ENCODE peak calls at places on chromosomes 13 and 19, in four cellular contexts. F, L, G and R are unnamed samples. For H3K4me1, the result is how much of the 10 kb centered on the place peaks cover.

GRCh38 chr13:37058801-37059135 is 720 bp downstream of the SUPT20H start:
- DNase-seq in L (no peak), G (peak), F (no peak), R (no peak)

GRCh38 chr19:31497709-31498108 is 148.5 kb upstream of the TSHZ3 start:
- DNase-seq in G (no peak), F (no peak), L (no peak), R (no peak)

GRCh38 chr13:75648446-75648845 is 12.3 kb downstream of the LMO7 start:
- DNase-seq in L (no peak), F (no peak), G (no peak), R (no peak)

GRCh38 chr13:81142306-81142999 is 801.5 kb upstream of the SPRY2 start:
- DNase-seq in G (no peak), L (no peak), F (no peak), R (no peak)

GRCh38 chr13:77544365-77544764 is 8.9 kb downstream of the SCEL start:
- DNase-seq in G (peak), L (peak), F (peak), R (peak)

GRCh38 chr19:11458236-11458900 is 22.5 kb downstream of the ELAVL3 start:
- DNase-seq in G (no peak), F (no peak), L (no peak), R (no peak)

GRCh38 chr19:50242586-50242985 is 39.2 kb downstream of the MYH14 start:
- DNase-seq in L (no peak), G (no peak), F (no peak), R (no peak)

GRCh38 chr13:109939105-109939504 is 152.7 kb upstream of the IRS2 start:
- DNase-seq in G (no peak), L (no peak), F (no peak), R (no peak)

GRCh38 chr13:107104631-107105030 is 536.7 kb upstream of the ARGLU1 start:
- DNase-seq in L (no peak), F (no peak), G (no peak), R (no peak)

GRCh38 chr13:105956891-105957290 is 578.6 kb downstream of the EFNB2 start:
- DNase-seq in G (no peak), F (no peak), L (no peak), R (no peak)

GRCh38 chr19:40623403-40624239 is 22.5 kb downstream of the LTBP4 start:
- DNase-seq in F (peak), G (no peak), L (no peak), R (no peak)

GRCh38 chr13:80630685-80631121 is 289.8 kb upstream of the SPRY2 start:
- DNase-seq in F (no peak), L (no peak), G (peak), R (peak)

GRCh38 chr13:76293751-76294150 is 592.5 kb downstream of the KCTD12 start:
- DNase-seq in F (no peak), L (no peak), G (no peak), R (no peak)

GRCh38 chr19:3365447-3366103 is 808 bp upstream of the NFIC start:
- DNase-seq in F (peak), L (peak), G (peak), R (no peak)

GRCh38 chr19:49512970-49513745 is 697 bp downstream of the FCGRT start:
- DNase-seq in F (peak), L (peak), G (peak), R (no peak)

GRCh38 chr19:44847144-44848035 is 1.3 kb downstream of the NECTIN2 start:
- DNase-seq in F (peak), G (peak), L (peak), R (no peak)

GRCh38 chr19:54470991-54471782 is 1.9 kb downstream of the CDC42EP5 start:
- DNase-seq in G (peak), F (peak), L (peak), R (no peak)

DNA sequence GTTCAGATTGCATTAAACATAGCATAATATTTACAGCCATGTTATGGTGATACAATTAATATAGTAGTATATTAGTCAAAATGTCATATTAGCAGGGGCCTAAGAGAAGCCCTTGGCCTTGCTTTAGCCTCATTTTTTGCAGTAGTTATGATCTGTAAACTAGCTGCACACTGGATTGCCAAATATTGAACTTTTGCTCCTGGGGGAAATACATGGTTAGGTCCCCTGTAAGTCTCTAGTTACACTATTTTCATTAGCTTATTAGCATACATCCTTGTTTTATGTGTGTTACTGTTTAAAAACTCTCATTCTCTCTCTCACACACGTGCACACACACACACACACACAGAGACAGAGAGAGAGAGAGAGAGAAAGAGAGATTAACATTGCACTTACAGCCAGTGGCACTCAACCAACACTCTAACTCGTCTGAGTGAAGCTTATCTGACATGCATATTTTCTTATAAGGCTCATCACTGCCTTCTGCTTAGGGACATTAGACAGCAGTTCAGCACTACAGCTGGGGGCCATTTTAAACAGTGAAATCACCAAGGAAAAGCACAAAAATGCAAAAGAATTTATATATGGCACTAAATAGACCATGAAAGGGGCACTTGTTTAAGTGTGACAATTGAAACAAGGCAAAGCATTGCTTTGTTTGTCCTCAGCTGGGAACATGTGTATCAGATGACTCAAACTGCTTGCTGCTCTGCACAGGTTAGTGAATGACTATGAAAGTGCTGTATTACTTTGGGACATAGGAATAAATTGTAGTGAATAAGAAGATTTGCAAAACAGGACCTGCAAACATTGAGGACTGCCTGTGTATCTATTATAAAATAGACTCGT is 278.7 kb downstream of the GPC6 start:
- DNase-seq in L (no peak), F (no peak), G (no peak), R (no peak)
- H3K4me1 ChIP-seq in L (under half), F (under half), G (under half), R (under half)

DNA sequence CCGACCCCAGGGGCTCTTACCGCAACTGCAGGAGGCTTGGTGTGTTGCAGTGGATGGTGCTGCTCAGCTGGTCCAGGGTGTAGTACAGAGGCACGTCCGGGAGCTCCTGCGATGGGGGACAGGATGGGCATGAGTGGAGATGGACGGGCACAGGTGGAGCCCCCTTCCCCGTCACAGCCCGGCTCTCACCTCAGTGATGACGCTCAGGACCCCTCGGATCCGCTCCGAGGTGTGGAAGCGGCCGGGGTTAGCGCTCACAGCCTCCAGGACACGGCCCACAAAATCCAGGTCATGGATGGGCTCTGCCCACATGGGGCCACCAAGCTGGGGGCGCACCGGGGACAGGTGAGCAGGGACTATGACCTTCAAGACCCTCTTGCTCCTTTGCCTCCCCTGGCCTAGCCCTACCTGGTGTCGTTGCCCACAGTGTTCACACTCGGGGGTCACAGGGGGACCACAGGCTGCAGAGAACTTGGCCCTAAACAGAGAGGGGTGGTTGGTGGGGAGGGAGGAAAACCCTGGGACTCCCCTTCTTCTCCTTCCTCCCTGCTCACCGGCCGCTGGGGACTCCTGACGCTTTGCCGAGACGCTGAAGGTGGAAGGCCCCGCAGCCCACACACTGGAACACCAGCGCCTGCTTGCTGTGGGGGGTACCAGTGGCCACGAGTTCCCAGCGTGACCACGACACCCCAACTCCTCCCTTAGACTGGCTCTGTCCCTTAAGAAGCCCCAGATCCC is 6.9 kb upstream of the LYL1 start:
- DNase-seq in L (no peak), F (no peak), G (no peak), R (no peak)
- TF ChIP-seq POLR2A in L (no peak), F (no peak), G (no peak), R (no peak)

DNA sequence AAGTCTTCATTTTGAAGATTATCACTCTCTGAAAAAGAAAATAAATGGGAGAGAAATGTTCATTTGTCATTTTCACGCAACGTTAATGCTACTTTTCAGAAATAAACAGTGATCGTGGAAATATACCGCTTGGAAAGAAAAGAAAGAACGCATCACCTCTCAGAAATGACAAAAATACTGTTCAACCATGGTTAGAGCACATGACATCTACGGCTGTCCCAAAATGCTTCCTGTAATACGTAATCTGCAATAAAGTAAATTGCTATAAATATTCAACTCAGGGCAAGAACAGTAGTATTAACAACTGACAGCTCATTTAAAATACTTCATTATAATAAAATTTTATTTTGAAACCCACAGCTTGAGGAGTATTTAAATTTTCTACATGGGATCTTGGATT is 15.2 kb downstream of the LATS2 start:
- DNase-seq in F (no peak), L (no peak), G (no peak), R (no peak)
- H3K4me1 ChIP-seq in F (under half), L (under half), G (under half), R (half or more)

DNA sequence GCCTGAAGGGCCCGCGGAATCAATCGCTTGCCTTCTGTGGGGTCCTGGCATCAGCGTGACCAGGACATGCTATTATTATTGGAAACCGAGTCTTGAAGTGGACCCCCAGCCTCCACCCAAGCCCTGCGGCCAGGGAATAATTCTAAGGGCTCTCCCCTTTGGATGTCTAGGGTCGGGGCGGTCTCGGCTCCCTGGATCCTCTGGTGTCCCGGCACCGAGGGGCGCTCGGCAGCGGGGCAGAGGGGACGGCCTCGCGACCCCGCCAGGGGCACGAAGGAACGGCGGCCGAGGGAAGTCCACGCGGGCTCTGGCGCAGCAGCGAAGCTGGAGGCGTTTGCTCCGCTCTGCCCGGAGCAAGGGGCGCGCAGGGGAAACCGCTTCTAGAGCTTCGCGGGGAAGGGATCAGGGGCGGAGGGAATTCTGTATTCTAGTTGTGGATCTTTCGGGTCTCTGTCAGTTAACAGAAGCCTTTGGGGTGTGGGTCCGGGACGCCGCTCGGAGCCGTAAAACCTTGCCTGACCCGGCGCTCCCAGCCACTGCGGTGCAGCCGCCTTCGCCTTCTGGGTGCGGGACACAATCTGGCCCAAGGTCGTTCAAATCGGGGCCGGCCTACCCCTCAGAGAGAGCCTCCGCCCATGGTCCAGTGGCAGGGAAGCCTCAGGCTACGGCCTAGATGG is 118.2 kb downstream of the KCNRG start:
- DNase-seq in F (no peak), L (no peak), G (no peak), R (no peak)
- TF ChIP-seq POLR2A in F (no peak), L (no peak), G (no peak), R (no peak)

DNA sequence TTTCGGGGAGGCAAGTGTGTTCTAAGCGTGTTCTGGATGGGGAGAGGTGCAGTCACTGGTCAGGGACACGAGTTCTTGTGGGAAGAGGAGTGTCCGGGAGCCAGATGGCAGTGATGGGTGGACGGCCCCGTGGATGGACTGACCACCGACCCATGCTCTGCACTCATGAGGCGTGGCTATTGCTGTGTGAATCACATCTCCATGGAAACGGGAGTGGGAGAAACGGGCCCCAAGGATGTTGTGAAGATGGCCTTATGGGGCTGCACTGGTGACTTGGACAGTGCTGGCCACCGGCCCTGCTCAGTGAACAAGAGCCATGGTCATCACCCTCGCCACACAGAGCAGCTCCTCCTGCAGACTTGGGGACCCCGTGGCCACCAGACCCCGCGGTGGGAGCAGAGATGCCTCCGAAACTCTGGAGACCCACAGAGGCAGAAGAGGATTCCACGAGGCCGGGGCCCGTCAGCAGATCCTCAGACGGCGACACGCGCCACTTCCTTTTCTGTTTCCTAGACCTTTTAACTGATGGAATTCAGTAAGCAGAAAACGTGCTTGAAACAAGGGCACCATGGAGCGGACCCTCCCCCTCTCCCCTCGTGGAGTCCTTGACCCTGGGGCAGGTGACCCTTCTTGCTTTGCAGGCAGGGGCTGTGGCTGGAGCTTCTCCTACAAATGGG is 47.5 kb downstream of the GAS6 start:
- DNase-seq in L (no peak), F (no peak), G (no peak), R (no peak)
- H3K4me1 ChIP-seq in L (under half), F (under half), G (under half), R (under half)

GRCh38 chr13:99203601-99204579 is 3.2 kb downstream of the UBAC2 start:
- DNase-seq in F (no peak), G (no peak), L (no peak), R (no peak)

GRCh38 chr13:99199541-99200432 is 867 bp upstream of the UBAC2 start:
- DNase-seq in G (no peak), L (no peak), F (no peak), R (no peak)

GRCh38 chr13:99198630-99199029 is 2.0 kb upstream of the UBAC2 start:
- DNase-seq in F (no peak), G (no peak), L (no peak), R (no peak)

GRCh38 chr13:99197257-99197651 is 3.4 kb upstream of the UBAC2 start:
- DNase-seq in F (peak), G (no peak), L (no peak), R (no peak)

DNA sequence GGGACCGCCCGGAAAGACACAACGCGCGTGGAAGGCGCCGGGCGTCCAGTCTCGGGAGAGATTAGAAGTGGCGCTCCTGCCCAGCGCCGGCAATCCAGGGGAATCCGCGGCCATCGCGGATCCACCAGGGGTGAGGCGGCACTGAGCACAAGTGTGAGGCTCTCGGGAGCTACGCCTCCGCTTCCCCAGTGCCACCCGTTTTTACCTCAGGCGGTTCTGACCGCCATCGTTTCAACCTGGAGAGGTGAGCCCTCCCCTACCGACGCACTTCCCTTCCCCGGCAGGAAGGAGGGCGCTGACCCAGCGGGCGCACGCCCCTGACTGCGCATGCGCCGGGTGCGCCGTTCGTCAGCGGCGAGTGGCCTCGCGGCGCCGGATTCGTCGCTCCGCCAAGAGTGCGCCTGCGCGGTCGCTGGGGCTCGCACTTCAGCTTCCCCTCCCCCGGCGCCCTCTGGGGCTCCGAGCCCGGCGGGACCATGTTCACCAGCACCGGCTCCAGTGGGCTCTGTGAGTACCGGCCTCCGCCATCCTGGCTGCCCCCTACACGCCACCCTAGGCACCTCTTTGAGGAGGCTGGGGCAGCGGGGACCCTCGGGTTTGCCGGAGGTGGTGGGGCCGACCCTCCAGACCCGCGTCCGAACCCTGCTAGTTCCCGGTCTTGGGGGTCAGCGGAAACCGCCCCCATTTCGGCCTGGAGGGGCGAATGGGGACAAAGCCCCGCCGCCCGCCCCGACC is at the start of gene UBAC2:
- DNase-seq in F (peak), G (peak), L (peak), R (peak)
- TF ChIP-seq POLR2A in F (peak), G (peak), L (peak), R (peak)

GRCh38 chr19:30154410-30154809 is 212.4 kb downstream of the URI1 start:
- DNase-seq in F (no peak), L (no peak), G (no peak), R (no peak)
- H3K4me1 ChIP-seq in F (under half), L (under half), G (under half), R (under half)